ENCODE peak calls at places on chromosomes 1 and 21, in five cellular contexts. J is GM06990; R is CD8-positive, alpha-beta T cell; K is uterus; E is OCI-LY7. T is an unnamed sample.

GRCh38 chr1:236066828-236067386 is 2.0 kb upstream of the NID1 start:
- DNase-seq in E (no peak), J (peak; percentile 72), K (peak; percentile 46), R (peak; percentile 75), T (peak; percentile 33)

GRCh38 chr1:157994081-157994581 is 686 bp downstream of the KIRREL1 start:
- DNase-seq in J (no peak), E (no peak), K (no peak), R (no peak), T (peak; percentile 48)

GRCh38 chr21:46092026-46092764 is 5.7 kb upstream of the COL6A2 start:
- DNase-seq in J (no peak), K (peak; percentile 85), R (no peak), E (no peak), T (no peak)

GRCh38 chr1:31788825-31789256 is 24.7 kb upstream of the ADGRB2 start:
- DNase-seq in E (peak; percentile 81), R (no peak), K (no peak), J (no peak), T (no peak)

GRCh38 chr1:149927535-149928387 is at the start of gene SF3B4:
- DNase-seq in K (peak; percentile 96), R (peak; percentile 96), E (peak; percentile 96), J (peak; percentile 95), T (peak; percentile 97)

GRCh38 chr1:224569276-224569675 is 46.8 kb upstream of the CNIH3 start:
- DNase-seq in J (no peak), K (no peak), E (no peak), R (no peak), T (no peak)

GRCh38 chr1:47659141-47659540 is 221.3 kb downstream of the FOXD2 start:
- DNase-seq in R (no peak), E (no peak), K (no peak), J (no peak), T (no peak)

GRCh38 chr1:33641099-33641830 is 168.8 kb downstream of the ZSCAN20 start:
- DNase-seq in R (no peak), E (peak; percentile 14), K (no peak), J (no peak), T (no peak)

GRCh38 chr1:11520531-11521233 is 41.7 kb downstream of the DISP3 start:
- DNase-seq in K (no peak), E (no peak), R (no peak), J (no peak), T (no peak)

GRCh38 chr1:55707196-55707595 is 492.0 kb upstream of the USP24 start:
- DNase-seq in K (no peak), E (no peak), J (no peak), R (no peak), T (no peak)

GRCh38 chr21:41570791-41571355 is 62.9 kb upstream of the TMPRSS2 start:
- DNase-seq in E (peak; percentile 27), R (no peak), K (no peak), J (peak; percentile 47), T (no peak)

GRCh38 chr1:7298749-7299151 is 472.3 kb upstream of the VAMP3 start:
- DNase-seq in R (no peak), J (no peak), K (no peak), E (no peak), T (no peak)

GRCh38 chr1:7941437-7941793 is 776 bp upstream of the TNFRSF9 start:
- DNase-seq in E (no peak), R (no peak), K (no peak), J (no peak), T (no peak)

GRCh38 chr1:202684716-202685115 is 25.5 kb downstream of the SYT2 start:
- DNase-seq in E (no peak), J (no peak), K (no peak), R (no peak), T (no peak)

GRCh38 chr1:229068266-229069043 is 202.5 kb upstream of the RAB4A start:
- DNase-seq in R (no peak), K (no peak), E (no peak), J (no peak), T (no peak)
- TF ChIP-seq CTCF in R (no peak), K (no peak), E (no peak), J (no peak), T (no peak)

GRCh38 chr1:234604726-234605492 is 5.1 kb downstream of the IRF2BP2 start:
- DNase-seq in E (no peak), R (no peak), K (no peak), J (no peak), T (no peak)

GRCh38 chr1:234605493-234605982 is 4.4 kb downstream of the IRF2BP2 start:
- DNase-seq in R (no peak), E (no peak), K (no peak), J (no peak), T (no peak)

GRCh38 chr1:234607091-234608025 is 2.6 kb downstream of the IRF2BP2 start:
- DNase-seq in J (no peak), E (no peak), R (no peak), K (no peak), T (peak; percentile 47)

GRCh38 chr1:234606731-234607090 is 3.3 kb downstream of the IRF2BP2 start:
- DNase-seq in K (no peak), E (no peak), R (no peak), J (no peak), T (no peak)

GRCh38 chr1:234605983-234606730 is 3.8 kb downstream of the IRF2BP2 start:
- DNase-seq in K (no peak), J (no peak), R (peak; percentile 48), E (peak; percentile 30), T (peak; percentile 45)
- TF ChIP-seq CTCF in K (no peak), J (no peak), R (no peak), E (peak; percentile 63), T (no peak)

GRCh38 chr21:44761011-44761729 is 40.5 kb downstream of the UBE2G2 start:
- DNase-seq in E (peak; percentile 45), K (no peak), J (no peak), R (no peak), T (no peak)
- TF ChIP-seq CTCF in E (peak; percentile 77), K (no peak), J (peak; percentile 54), R (peak; percentile 28), T (peak; percentile 56)

GRCh38 chr1:27350673-27351540 is 9.1 kb downstream of the SYTL1 start:
- DNase-seq in R (no peak), K (no peak), E (no peak), J (no peak), T (no peak)
- TF ChIP-seq CTCF in R (no peak), K (no peak), E (no peak), J (no peak), T (no peak)

GRCh38 chr1:1204425-1204920 is 1.9 kb downstream of the TNFRSF18 start:
- DNase-seq in J (peak; percentile 7), E (no peak), K (no peak), R (peak; percentile 11), T (no peak)
- TF ChIP-seq CTCF in J (no peak), E (no peak), K (no peak), R (no peak), T (no peak)

GRCh38 chr1:234729566-234729965 is 119.6 kb upstream of the IRF2BP2 start:
- DNase-seq in J (no peak), E (no peak), R (no peak), K (no peak), T (no peak)

GRCh38 chr1:234730110-234730509 is 120.1 kb upstream of the IRF2BP2 start:
- DNase-seq in E (peak; percentile 22), R (no peak), K (no peak), J (peak; percentile 26), T (no peak)

GRCh38 chr1:234731371-234732085 is 121.5 kb upstream of the IRF2BP2 start:
- DNase-seq in J (peak; percentile 62), K (no peak), E (no peak), R (peak; percentile 43), T (peak; percentile 22)

GRCh38 chr1:234732260-234732659 is 122.3 kb upstream of the IRF2BP2 start:
- DNase-seq in K (no peak), R (no peak), J (no peak), E (no peak), T (no peak)

GRCh38 chr1:234730542-234731370 is 120.8 kb upstream of the IRF2BP2 start:
- DNase-seq in E (peak; percentile 65), K (no peak), R (peak; percentile 54), J (peak; percentile 58), T (peak; percentile 63)
- TF ChIP-seq CTCF in E (peak; percentile 38), K (no peak), R (no peak), J (peak; percentile 32), T (peak; percentile 54)

GRCh38 chr21:38669186-38669585 is 136.5 kb upstream of the ETS2 start:
- DNase-seq in K (no peak), R (no peak), E (peak; percentile 19), J (no peak), T (peak; percentile 32)
- TF ChIP-seq CTCF in K (no peak), R (no peak), E (peak; percentile 65), J (peak; percentile 54), T (peak; percentile 62)